ENCODE peak calls at places on chromosome 18, in four cellular contexts. T is cardiac muscle cell, W is fibroblast of mammary gland, Y is heart left ventricle. K is an unnamed sample.
A peak's percentile ranks its signal among the peaks of the same experiment; 100 is the strongest.

GRCh38 chr18:63850010-63850409 is 37.5 kb upstream of the SERPINB2 start:
- DNase-seq in T (peak; percentile 40), Y (no peak), W (peak; percentile 51), K (peak; percentile 22)

GRCh38 chr18:56068030-56068671 is 480.2 kb upstream of the TCF4 start:
- DNase-seq in T (no peak), W (peak; percentile 81), Y (peak; percentile 18), K (no peak)

GRCh38 chr18:45464619-45465018 is 150.7 kb upstream of the SLC14A2 start:
- DNase-seq in W (no peak), T (no peak), Y (peak; percentile 25), K (no peak)

GRCh38 chr18:40911582-40912254 is 1043.3 kb upstream of the PIK3C3 start:
- DNase-seq in Y (no peak), W (peak; percentile 74), T (no peak), K (no peak)

GRCh38 chr18:70293166-70293565 is 4.3 kb downstream of the SOCS6 start:
- DNase-seq in W (no peak), Y (no peak), T (no peak), K (no peak)

GRCh38 chr18:57930476-57930875 is 113.5 kb upstream of the NEDD4L start:
- DNase-seq in Y (no peak), W (peak; percentile 12), T (no peak), K (no peak)

GRCh38 chr18:54330768-54331548 is 26.7 kb downstream of the STARD6 start:
- DNase-seq in T (no peak), Y (no peak), W (no peak), K (no peak)

GRCh38 chr18:46393230-46393629 is 263.8 kb downstream of the LOXHD1 start:
- DNase-seq in T (peak; percentile 65), W (no peak), Y (no peak), K (no peak)

GRCh38 chr18:7146067-7146466 is 28.5 kb upstream of the LAMA1 start:
- DNase-seq in W (no peak), T (no peak), Y (no peak), K (no peak)

GRCh38 chr18:24414349-24415003 is 12.0 kb upstream of the IMPACT start:
- DNase-seq in Y (no peak), T (no peak), W (no peak), K (no peak)

GRCh38 chr18:11309172-11309571 is 159.8 kb upstream of the PIEZO2 start:
- DNase-seq in W (peak; percentile 45), T (no peak), Y (no peak), K (no peak)

GRCh38 chr18:6543330-6543908 is 128.7 kb upstream of the L3MBTL4 start:
- DNase-seq in W (peak; percentile 56), T (peak; percentile 57), Y (no peak), K (no peak)

GRCh38 chr18:395481-396250 is 104.8 kb downstream of the COLEC12 start:
- DNase-seq in Y (no peak), W (peak; percentile 94), T (no peak), K (no peak)

GRCh38 chr18:23355206-23355605 is 97.9 kb upstream of the RIOK3 start:
- DNase-seq in W (no peak), T (no peak), Y (no peak), K (no peak)

GRCh38 chr18:13103366-13103765 is 112.2 kb downstream of the CEP192 start:
- DNase-seq in Y (no peak), T (no peak), W (peak; percentile 11), K (no peak)

GRCh38 chr18:46910856-46911255 is 6.5 kb downstream of the PIAS2 start:
- DNase-seq in T (no peak), W (no peak), Y (no peak), K (no peak)

GRCh38 chr18:62603211-62603610 is 80.4 kb downstream of the ZCCHC2 start:
- DNase-seq in T (no peak), Y (no peak), W (no peak), K (no peak)

GRCh38 chr18:76064998-76065397 is 430.0 kb downstream of the ZNF516 start:
- DNase-seq in W (no peak), Y (no peak), T (peak; percentile 1), K (peak; percentile 16)

GRCh38 chr18:57581301-57581934 is 5.1 kb downstream of the FECH start:
- DNase-seq in Y (no peak), W (no peak), T (no peak), K (no peak)

GRCh38 chr18:45871655-45872054 is 46.2 kb downstream of the SIGLEC15 start:
- DNase-seq in Y (no peak), T (no peak), W (peak; percentile 36), K (no peak)

GRCh38 chr18:31373641-31374040 is 2.9 kb upstream of the DSG4 start:
- DNase-seq in Y (no peak), T (no peak), W (no peak), K (no peak)

GRCh38 chr18:5918196-5918595 is 22.9 kb upstream of the TMEM200C start:
- DNase-seq in W (no peak), Y (no peak), T (no peak), K (no peak)

GRCh38 chr18:35215026-35215425 is 25.8 kb upstream of the ZNF397 start:
- DNase-seq in W (no peak), Y (no peak), T (peak; percentile 15), K (no peak)
- H3K4me3 ChIP-seq in W (no peak overlapping the region), Y (no peak overlapping the region), T (no peak overlapping the region), K (no peak overlapping the region)

GRCh38 chr18:48943736-48944527 is 6.8 kb downstream of the SMAD7 start:
- DNase-seq in T (no peak), W (no peak), Y (no peak), K (no peak)
- H3K4me3 ChIP-seq in T (no peak overlapping the region), W (no peak overlapping the region), Y (peak overlapping the region; percentile 94), K (peak overlapping the region; percentile 1)

DNA sequence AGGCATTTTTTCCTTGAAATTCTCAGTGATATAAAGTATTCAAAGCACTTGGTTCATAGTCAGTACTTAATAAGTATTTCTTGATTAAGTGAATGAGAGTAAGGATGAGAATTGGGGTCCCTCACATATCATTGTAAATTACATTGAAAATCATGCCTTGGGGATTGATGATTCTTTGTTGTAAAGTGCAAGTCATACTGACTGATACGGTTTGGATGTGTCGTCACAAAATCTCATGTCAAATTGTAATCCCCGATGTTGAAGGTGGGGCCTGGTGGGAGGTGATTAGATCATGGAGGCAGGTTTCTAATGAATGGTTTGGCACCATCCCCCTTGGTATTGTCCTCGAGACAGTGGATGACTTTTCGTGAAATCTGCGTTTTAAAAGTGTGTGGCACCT is 385.9 kb downstream of the DLGAP1 start:
- DNase-seq in W (no peak), Y (no peak), T (no peak), K (no peak)
- H3K4me3 ChIP-seq in W (no peak overlapping the region), Y (no peak overlapping the region), T (no peak overlapping the region), K (no peak overlapping the region)

GRCh38 chr18:21110667-21111350 is 804 bp downstream of the ROCK1 start:
- DNase-seq in W (peak; percentile 37), Y (peak; percentile 32), T (peak; percentile 52), K (peak; percentile 15)

GRCh38 chr18:21109936-21110666 is 1.5 kb downstream of the ROCK1 start:
- DNase-seq in Y (no peak), T (no peak), W (peak; percentile 39), K (no peak)

GRCh38 chr18:21101172-21101571 is 10.4 kb downstream of the ROCK1 start:
- DNase-seq in Y (no peak), W (no peak), T (no peak), K (no peak)

GRCh38 chr18:21100678-21101077 is 10.9 kb downstream of the ROCK1 start:
- DNase-seq in Y (no peak), T (no peak), W (no peak), K (no peak)

GRCh38 chr18:21105936-21106335 is 5.7 kb downstream of the ROCK1 start:
- DNase-seq in Y (no peak), T (no peak), W (no peak), K (no peak)
- H3K4me3 ChIP-seq in Y (peak overlapping the region; percentile 13), T (no peak overlapping the region), W (no peak overlapping the region), K (no peak overlapping the region)

GRCh38 chr18:33440384-33441043 is at the start of gene CCDC178:
- DNase-seq in Y (peak; percentile 5), W (no peak), T (peak; percentile 78), K (peak; percentile 27)
- H3K4me3 ChIP-seq in Y (peak within 1 kb of the TSS; percentile 64), W (peak within 1 kb of the TSS; percentile 33), T (peak within 1 kb of the TSS; percentile 58), K (peak within 1 kb of the TSS; percentile 46)

DNA sequence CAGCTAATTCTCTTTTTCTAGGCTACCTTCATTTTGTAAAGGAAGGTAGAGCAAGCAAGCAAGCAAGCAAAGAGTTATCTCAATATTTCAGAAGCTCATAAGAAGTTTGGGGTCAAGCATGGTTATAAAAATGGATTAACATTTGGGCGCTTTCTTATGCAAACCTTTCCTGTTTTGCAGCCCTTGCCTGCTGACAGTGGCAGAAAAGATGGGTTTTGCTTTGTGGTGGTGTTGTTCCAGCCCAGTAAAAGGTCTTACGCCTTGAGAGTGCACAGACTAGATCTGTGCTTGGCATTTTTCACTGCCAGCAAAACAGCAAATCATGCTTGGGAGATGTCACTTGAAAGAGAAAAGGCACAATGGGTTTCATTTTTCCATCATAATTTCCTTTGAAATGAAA is 1320.6 kb upstream of the CELF4 start:
- DNase-seq in T (no peak), Y (no peak), W (no peak), K (no peak)
- H3K4me3 ChIP-seq in T (no peak overlapping the region), Y (no peak overlapping the region), W (no peak overlapping the region), K (no peak overlapping the region)